ENCODE peak calls at places on chromosomes 16 and 17, in seven cellular contexts. F, O, B, Z, X, U and N are unnamed samples. For H3K36me3 and H3K27me3, the result is how much of the 10 kb centered on the place peaks cover.

GRCh38 chr16:595942-596735 is 6.3 kb downstream of the RAB40C start:
- DNase-seq in X (peak), F (peak), B (no peak), Z (no peak), O (no peak), U (no peak), N (no peak)

GRCh38 chr17:72408122-72408382 is 287.2 kb downstream of the SOX9 start:
- DNase-seq in X (no peak), U (no peak), O (no peak), B (no peak), F (no peak), Z (no peak), N (no peak)

GRCh38 chr16:71226229-71227141 is 4.0 kb downstream of the HYDIN start:
- DNase-seq in Z (no peak), B (no peak), U (no peak), O (no peak), F (no peak), X (no peak), N (no peak)

GRCh38 chr16:82011199-82011641 is at the start of gene SDR42E1:
- DNase-seq in Z (peak), F (peak), U (no peak), X (peak), O (peak), B (no peak), N (no peak)

GRCh38 chr17:74380086-74380958 is 13.0 kb downstream of the GPR142 start:
- DNase-seq in Z (peak), F (peak), U (peak), X (peak), O (no peak), B (peak), N (peak)

GRCh38 chr16:69904495-69905170 is 46.5 kb upstream of the CLEC18A start:
- DNase-seq in Z (no peak), U (no peak), X (no peak), B (no peak), O (no peak), F (no peak), N (peak)

GRCh38 chr17:40472733-40473452 is 28.5 kb downstream of the TNS4 start:
- DNase-seq in X (peak), O (no peak), U (no peak), Z (no peak), F (no peak), B (no peak), N (no peak)

GRCh38 chr17:29483503-29483902 is 83.3 kb downstream of the ABHD15 start:
- DNase-seq in B (no peak), Z (no peak), F (no peak), X (no peak), U (no peak), O (no peak), N (no peak)

GRCh38 chr16:667780-668518 is at the start of gene RHOT2:
- DNase-seq in F (no peak), Z (no peak), O (peak), B (peak), U (peak), X (peak), N (peak)

GRCh38 chr16:55487048-55487803 is 8.2 kb downstream of the MMP2 start:
- DNase-seq in Z (no peak), O (no peak), B (no peak), U (peak), F (no peak), X (no peak), N (no peak)

GRCh38 chr17:66468241-66469087 is 166.1 kb downstream of the PRKCA start:
- DNase-seq in F (no peak), U (peak), Z (no peak), B (no peak), O (no peak), X (peak), N (no peak)

GRCh38 chr16:86951831-86952598 is 365.2 kb downstream of the C16orf95 start:
- DNase-seq in F (no peak), B (no peak), O (no peak), X (peak), Z (peak), U (peak), N (no peak)

GRCh38 chr17:77959926-77960521 is 1.5 kb downstream of the TNRC6C start:
- DNase-seq in Z (no peak), O (peak), B (peak), F (no peak), X (no peak), U (no peak), N (peak)

GRCh38 chr16:88651989-88652762 is 1.3 kb upstream of the CYBA start:
- DNase-seq in F (peak), B (no peak), Z (no peak), O (no peak), U (no peak), X (no peak), N (no peak)

GRCh38 chr16:19393226-19394074 is 24.2 kb upstream of the TMC5 start:
- DNase-seq in F (no peak), B (peak), U (no peak), O (no peak), X (peak), Z (peak), N (no peak)

GRCh38 chr16:82621796-82622195 is 5.0 kb upstream of the CDH13 start:
- DNase-seq in X (no peak), F (no peak), O (no peak), Z (no peak), B (no peak), U (no peak), N (no peak)

GRCh38 chr16:56198755-56199114 is 7.4 kb downstream of the GNAO1 start:
- DNase-seq in X (no peak), O (no peak), U (no peak), Z (no peak), F (no peak), B (no peak), N (no peak)

GRCh38 chr16:56303880-56304279 is 112.6 kb downstream of the GNAO1 start:
- DNase-seq in F (no peak), O (no peak), U (no peak), X (no peak), Z (no peak), B (no peak), N (no peak)

GRCh38 chr17:42485680-42486079 is 27.0 kb downstream of the ATP6V0A1 start:
- DNase-seq in X (no peak), Z (no peak), B (no peak), F (no peak), U (no peak), O (no peak), N (no peak)

GRCh38 chr16:56357765-56358322 is 67.5 kb downstream of the AMFR start:
- DNase-seq in B (peak), F (peak), O (no peak), Z (no peak), U (no peak), X (no peak), N (peak)

GRCh38 chr16:7456221-7456620 is 123.6 kb downstream of the RBFOX1 start:
- DNase-seq in B (no peak), X (no peak), O (no peak), F (no peak), U (no peak), Z (no peak), N (no peak)

GRCh38 chr16:68447721-68448359 is 468 bp downstream of the SMPD3 start:
- DNase-seq in Z (no peak), F (no peak), O (no peak), B (peak), X (no peak), U (no peak), N (peak)

GRCh38 chr17:40520991-40521453 is 19.6 kb upstream of the TNS4 start:
- DNase-seq in B (no peak), F (no peak), O (no peak), U (no peak), Z (no peak), X (no peak), N (no peak)

GRCh38 chr17:17832040-17832363 is 4.8 kb downstream of the SREBF1 start:
- DNase-seq in X (no peak), O (no peak), F (no peak), U (no peak), B (no peak), Z (no peak), N (no peak)

GRCh38 chr16:23214796-23215195 is 32.3 kb downstream of the SCNN1G start:
- DNase-seq in O (no peak), U (no peak), B (no peak), Z (no peak), X (no peak), F (no peak), N (no peak)

GRCh38 chr16:12387311-12387710 is 410.8 kb downstream of the SNX29 start:
- DNase-seq in F (no peak), Z (no peak), X (no peak), U (no peak), B (no peak), O (no peak), N (no peak)

GRCh38 chr17:67689534-67690177 is 28.1 kb upstream of the NOL11 start:
- DNase-seq in F (no peak), O (no peak), B (peak), Z (peak), U (peak), X (peak), N (peak)

GRCh38 chr16:84751241-84751640 is 51.4 kb downstream of the USP10 start:
- DNase-seq in U (no peak), O (no peak), B (no peak), F (no peak), X (no peak), Z (no peak), N (no peak)

GRCh38 chr17:55699178-55699865 is 23.3 kb downstream of the TMEM100 start:
- DNase-seq in F (no peak), Z (no peak), X (no peak), U (no peak), O (no peak), B (peak), N (no peak)

GRCh38 chr17:10790491-10791401 is 13.2 kb downstream of the TMEM238L start:
- DNase-seq in U (no peak), B (no peak), X (peak), F (no peak), O (no peak), Z (no peak), N (no peak)

GRCh38 chr16:12530291-12530690 is 273.4 kb downstream of the CPPED1 start:
- DNase-seq in U (no peak), Z (no peak), F (no peak), X (no peak), B (no peak), O (no peak), N (no peak)

GRCh38 chr16:67190448-67191399 is 788 bp upstream of the EXOC3L1 start:
- DNase-seq in F (no peak), O (no peak), B (no peak), Z (no peak), X (no peak), U (no peak), N (no peak)

GRCh38 chr17:52106638-52107261 is 51.8 kb downstream of the CA10 start:
- DNase-seq in O (no peak), B (peak), Z (peak), X (peak), U (peak), F (no peak), N (peak)

GRCh38 chr17:7020894-7021664 is 1.8 kb upstream of the BCL6B start:
- DNase-seq in B (no peak), Z (no peak), O (no peak), F (no peak), U (no peak), X (no peak), N (peak)

GRCh38 chr16:82855471-82855870 is 228.7 kb downstream of the CDH13 start:
- DNase-seq in F (no peak), Z (no peak), U (no peak), B (no peak), O (no peak), X (no peak), N (no peak)

GRCh38 chr16:69595127-69596036 is 29.6 kb downstream of the NFAT5 start:
- DNase-seq in Z (no peak), F (no peak), U (no peak), X (peak), O (no peak), B (no peak), N (no peak)

GRCh38 chr17:27612160-27612767 is 18.7 kb upstream of the LGALS9 start:
- DNase-seq in U (no peak), B (no peak), O (no peak), F (no peak), Z (no peak), X (no peak), N (no peak)

GRCh38 chr17:27607692-27608091 is 23.3 kb upstream of the LGALS9 start:
- DNase-seq in B (no peak), Z (no peak), X (no peak), F (no peak), U (no peak), O (no peak), N (no peak)

GRCh38 chr17:27610304-27610676 is 20.7 kb upstream of the LGALS9 start:
- DNase-seq in X (no peak), F (no peak), U (no peak), Z (no peak), B (no peak), O (no peak), N (no peak)

GRCh38 chr17:27608330-27609230 is 22.4 kb upstream of the LGALS9 start:
- DNase-seq in F (no peak), O (no peak), Z (no peak), U (no peak), X (no peak), B (no peak), N (no peak)

GRCh38 chr17:27609606-27610303 is 21.2 kb upstream of the LGALS9 start:
- DNase-seq in Z (no peak), O (no peak), X (peak), F (no peak), U (no peak), B (peak), N (peak)
- H3K36me3 ChIP-seq in Z (under half), O (under half), X (under half), F (under half), U (half or more), B (under half), N (under half)

GRCh38 chr16:2962334-2963073 is 1.6 kb upstream of the KREMEN2 start:
- DNase-seq in Z (no peak), X (no peak), F (peak), B (peak), O (no peak), U (no peak), N (peak)
- H3K4me3 ChIP-seq in Z (peak), X (no peak), F (no peak), B (peak), O (peak), U (no peak), N (peak)

DNA sequence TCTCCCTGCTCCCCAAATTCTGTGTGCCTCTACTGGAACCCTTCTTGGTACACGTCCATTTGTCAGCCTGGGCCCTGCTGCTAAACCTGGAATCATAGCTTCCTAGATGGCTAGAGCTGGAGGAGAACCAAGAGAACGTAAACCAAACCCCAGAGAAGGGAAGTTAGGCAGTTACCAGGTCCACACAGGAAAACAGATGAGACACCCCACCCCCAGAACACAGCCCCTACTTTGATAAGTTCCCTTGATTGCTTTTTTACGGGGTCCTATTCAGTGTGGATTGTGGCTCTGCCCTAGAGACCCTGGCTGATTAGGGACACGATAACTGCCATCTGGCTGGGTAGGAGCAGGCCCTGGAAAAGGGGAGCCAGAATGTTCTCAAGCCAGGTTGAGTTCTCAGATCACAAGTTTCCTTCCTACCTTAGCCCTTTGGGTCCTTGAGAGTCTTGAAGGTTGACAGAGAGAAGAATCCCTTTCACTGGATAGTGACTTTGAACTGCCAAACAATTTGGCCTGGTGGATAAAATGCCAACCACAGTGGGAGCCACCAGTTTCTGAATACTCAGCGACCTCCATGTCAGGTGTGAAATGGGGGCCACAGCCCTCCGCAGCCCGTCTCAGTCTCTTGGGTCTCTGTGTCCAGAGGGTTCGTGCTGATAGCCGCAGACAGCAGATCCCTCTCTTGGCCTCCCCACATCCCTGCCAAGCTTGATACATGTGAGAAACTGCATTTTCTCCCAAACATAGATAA is 7.9 kb downstream of the TBX4 start:
- DNase-seq in U (no peak), X (no peak), F (no peak), Z (no peak), O (no peak), B (no peak), N (no peak)
- H3K27me3 ChIP-seq in U (under half), X (under half), F (under half), Z (under half), O (half or more), B (half or more), N (half or more)

GRCh38 chr16:3979518-3979917 is 99.0 kb upstream of the CREBBP start:
- DNase-seq in O (no peak), Z (no peak), B (no peak), F (peak), U (no peak), X (no peak), N (peak)

GRCh38 chr16:3980311-3981111 is 100.0 kb upstream of the CREBBP start:
- DNase-seq in F (peak), U (no peak), X (no peak), O (no peak), Z (no peak), B (no peak), N (peak)

GRCh38 chr16:3977376-3977775 is 96.9 kb upstream of the CREBBP start:
- DNase-seq in U (no peak), Z (no peak), X (no peak), O (no peak), F (peak), B (no peak), N (peak)

GRCh38 chr16:3982216-3982615 is 101.7 kb upstream of the CREBBP start:
- DNase-seq in Z (no peak), B (no peak), U (no peak), F (peak), O (no peak), X (no peak), N (no peak)

GRCh38 chr16:3979070-3979469 is 98.6 kb upstream of the CREBBP start:
- DNase-seq in Z (no peak), X (no peak), O (no peak), F (peak), B (no peak), U (no peak), N (peak)
- H3K36me3 ChIP-seq in Z (under half), X (under half), O (under half), F (under half), B (under half), U (half or more), N (under half)

GRCh38 chr17:4534515-4534914 is 20.7 kb downstream of the MYBBP1A start:
- DNase-seq in O (no peak), F (peak), X (no peak), Z (no peak), U (no peak), B (no peak), N (no peak)

GRCh38 chr17:4536742-4537411 is 18.3 kb downstream of the MYBBP1A start:
- DNase-seq in Z (no peak), O (no peak), B (no peak), F (peak), U (peak), X (no peak), N (peak)

GRCh38 chr17:4536259-4536741 is 18.9 kb downstream of the MYBBP1A start:
- DNase-seq in Z (no peak), O (no peak), F (no peak), U (no peak), X (no peak), B (peak), N (peak)

GRCh38 chr17:4534928-4535666 is 20.1 kb downstream of the MYBBP1A start:
- DNase-seq in O (no peak), U (no peak), B (no peak), F (no peak), Z (no peak), X (no peak), N (no peak)

GRCh38 chr17:4535667-4536258 is 19.4 kb downstream of the MYBBP1A start:
- DNase-seq in X (no peak), B (no peak), Z (no peak), F (no peak), O (no peak), U (no peak), N (peak)
- H3K4me3 ChIP-seq in X (no peak), B (no peak), Z (no peak), F (no peak), O (no peak), U (no peak), N (peak)

GRCh38 chr17:47778184-47778635 is 43.4 kb downstream of the OSBPL7 start:
- DNase-seq in Z (no peak), B (no peak), F (peak), U (no peak), X (no peak), O (no peak), N (peak)
- H3K27me3 ChIP-seq in Z (under half), B (half or more), F (under half), U (under half), X (under half), O (under half), N (under half)

GRCh38 chr17:81586096-81586495 is 33.9 kb upstream of the FAAP100 start:
- DNase-seq in B (no peak), X (no peak), O (no peak), U (no peak), Z (no peak), F (no peak), N (no peak)

GRCh38 chr17:81593105-81593871 is 41.1 kb upstream of the FAAP100 start:
- DNase-seq in B (no peak), Z (no peak), F (no peak), U (no peak), X (no peak), O (no peak), N (no peak)

GRCh38 chr17:81591971-81592370 is 39.8 kb upstream of the FAAP100 start:
- DNase-seq in O (no peak), B (no peak), X (no peak), Z (no peak), F (no peak), U (no peak), N (no peak)

GRCh38 chr17:81589612-81590011 is 37.5 kb upstream of the FAAP100 start:
- DNase-seq in Z (no peak), B (no peak), F (no peak), O (no peak), X (no peak), U (no peak), N (no peak)

DNA sequence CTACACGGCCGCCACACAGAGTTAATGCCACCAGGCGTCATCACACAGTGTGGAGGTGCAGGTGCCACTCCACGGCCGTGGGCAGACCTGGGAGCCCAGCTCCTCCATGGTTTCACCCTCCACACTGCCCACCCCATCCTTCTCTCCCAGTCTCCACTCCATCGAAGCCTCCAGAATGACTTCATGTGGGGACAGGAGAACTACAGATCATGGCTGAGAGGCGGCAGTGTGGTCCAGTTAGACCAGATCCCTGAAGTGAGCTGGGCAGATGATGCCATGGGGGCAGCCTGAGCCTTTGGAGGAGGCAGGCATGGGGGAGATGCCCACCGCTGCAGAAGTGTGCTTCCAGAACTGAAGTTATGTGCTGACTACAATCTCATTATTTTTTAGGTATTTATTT is 38.0 kb upstream of the FAAP100 start:
- DNase-seq in B (no peak), O (no peak), Z (no peak), U (no peak), X (no peak), F (no peak), N (no peak)
- H3K36me3 ChIP-seq in B (under half), O (half or more), Z (half or more), U (half or more), X (under half), F (under half), N (under half)

GRCh38 chr16:13921328-13921727 is 1.4 kb downstream of the ERCC4 start:
- DNase-seq in O (no peak), B (no peak), F (no peak), X (no peak), Z (no peak), U (no peak), N (no peak)
- H3K4me3 ChIP-seq in O (no peak), B (peak), F (no peak), X (no peak), Z (peak), U (no peak), N (no peak)

DNA sequence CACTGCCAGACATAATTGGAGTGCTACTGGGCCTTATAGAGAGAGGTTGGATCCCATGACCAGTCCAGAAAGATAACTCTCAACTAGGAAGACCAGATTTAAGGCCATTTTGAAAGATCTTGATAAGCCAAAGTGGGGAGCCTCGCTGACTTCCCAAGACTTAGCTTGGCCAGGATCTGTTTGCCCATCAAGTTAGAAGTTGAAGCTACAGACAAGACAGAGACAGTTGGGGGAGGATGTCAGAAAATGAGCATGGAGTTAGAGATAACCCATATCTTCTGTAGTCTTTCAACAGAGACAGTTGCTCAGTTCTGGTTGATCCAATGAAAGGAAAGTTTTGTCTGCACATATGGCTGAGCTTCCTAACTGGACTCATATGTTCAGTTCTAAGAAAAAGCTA is 267.4 kb downstream of the HS3ST3A1 start:
- DNase-seq in X (no peak), O (no peak), U (no peak), Z (no peak), B (no peak), F (no peak), N (no peak)
- H3K27me3 ChIP-seq in X (under half), O (under half), U (under half), Z (under half), B (under half), F (under half), N (under half)